ENCODE peak calls at places on chromosome 11, in seven cellular contexts. W is GM12878, C is HCT116, P is SK-N-SH, J is HepG2, V is H1, X is K562. U is an unnamed sample.

GRCh38 chr11:47373876-47374820 is 4.2 kb downstream of the SPI1 start:
- DNase-seq in W (no peak), C (peak), P (peak), J (peak), V (peak), X (peak), U (peak)

GRCh38 chr11:75161506-75161905 is 10.6 kb downstream of the SLCO2B1 start:
- DNase-seq in W (no peak), C (no peak), P (no peak), J (no peak), V (no peak), X (no peak), U (no peak)

GRCh38 chr11:98561877-98562395 is 458.8 kb upstream of the CNTN5 start:
- DNase-seq in W (no peak), C (no peak), P (no peak), J (no peak), V (no peak), X (no peak), U (no peak)

GRCh38 chr11:134356656-134357544 is 25.1 kb downstream of the GLB1L2 start:
- DNase-seq in W (no peak), C (no peak), P (no peak), J (no peak), V (no peak), X (no peak), U (no peak)

GRCh38 chr11:35003658-35004057 is 87.2 kb downstream of the PDHX start:
- DNase-seq in W (no peak), C (no peak), P (no peak), J (no peak), V (no peak), X (no peak), U (no peak)

GRCh38 chr11:101748572-101748971 is 164.8 kb upstream of the TRPC6 start:
- DNase-seq in W (no peak), C (no peak), P (no peak), J (no peak), V (no peak), X (no peak), U (no peak)

GRCh38 chr11:75159081-75159953 is 8.4 kb downstream of the SLCO2B1 start:
- DNase-seq in W (no peak), C (no peak), P (no peak), J (peak), V (no peak), X (no peak), U (peak)

GRCh38 chr11:84558085-84558905 is 1068.8 kb downstream of the DLG2 start:
- DNase-seq in W (no peak), C (peak), P (peak), J (peak), V (no peak), X (peak), U (peak)

GRCh38 chr11:115637842-115638241 is 133.6 kb upstream of the CADM1 start:
- DNase-seq in W (no peak), C (no peak), P (no peak), J (no peak), V (no peak), X (no peak), U (no peak)

GRCh38 chr11:9943346-9944110 is 279.7 kb downstream of the SWAP70 start:
- DNase-seq in W (no peak), C (no peak), P (no peak), J (peak), V (no peak), X (no peak), U (no peak)

GRCh38 chr11:57279131-57279530 is 42.1 kb upstream of the APLNR start:
- DNase-seq in W (no peak), C (no peak), P (no peak), J (no peak), V (no peak), X (no peak), U (no peak)

GRCh38 chr11:75273989-75274391 is 33.4 kb downstream of the TPBGL start:
- DNase-seq in W (no peak), C (no peak), P (no peak), J (no peak), V (no peak), X (no peak), U (no peak)

GRCh38 chr11:104036603-104037394 is at the start of gene DDI1:
- DNase-seq in W (no peak), C (no peak), P (peak), J (no peak), V (no peak), X (no peak), U (peak)

GRCh38 chr11:45658292-45658991 is 7.0 kb downstream of the CHST1 start:
- DNase-seq in W (no peak), C (no peak), P (no peak), J (peak), V (peak), X (no peak), U (no peak)

GRCh38 chr11:45209904-45210699 is 63.7 kb downstream of the PRDM11 start:
- DNase-seq in W (no peak), C (no peak), P (peak), J (no peak), V (no peak), X (no peak), U (no peak)

GRCh38 chr11:36214976-36215687 is 74.1 kb downstream of the COMMD9 start:
- DNase-seq in W (no peak), C (no peak), P (no peak), J (no peak), V (no peak), X (no peak), U (no peak)

GRCh38 chr11:119179983-119180382 is 5.3 kb upstream of the NHERF4 start:
- DNase-seq in W (no peak), C (no peak), P (no peak), J (no peak), V (no peak), X (no peak), U (no peak)

GRCh38 chr11:121651267-121651625 is 198.5 kb upstream of the SORL1-AS1 start:
- DNase-seq in W (no peak), C (no peak), P (no peak), J (no peak), V (no peak), X (no peak), U (no peak)

GRCh38 chr11:299081-299891 is at the start of gene IFITM5:
- DNase-seq in W (no peak), C (no peak), P (no peak), J (no peak), V (no peak), X (no peak), U (no peak)

GRCh38 chr11:121426476-121427454 is 25.3 kb upstream of the SORL1 start:
- DNase-seq in W (no peak), C (peak), P (peak), J (no peak), V (no peak), X (peak), U (peak)

GRCh38 chr11:2625183-2625582 is 74.6 kb downstream of the KCNQ1OT1 start:
- DNase-seq in W (no peak), C (no peak), P (no peak), J (no peak), V (no peak), X (no peak), U (no peak)

GRCh38 chr11:2621919-2622318 is 77.9 kb downstream of the KCNQ1OT1 start:
- DNase-seq in W (peak), C (no peak), P (no peak), J (no peak), V (no peak), X (no peak), U (no peak)
- TF ChIP-seq JUND in W (no peak), C (no peak), P (no peak), J (no peak), V (no peak), X (no peak), U (no peak)

GRCh38 chr11:65165847-65166317 is 4.2 kb upstream of the SPDYC start:
- DNase-seq in W (no peak), C (no peak), P (no peak), J (peak), V (no peak), X (no peak), U (no peak)

GRCh38 chr11:65163684-65164083 is 6.3 kb upstream of the SPDYC start:
- DNase-seq in W (no peak), C (no peak), P (no peak), J (peak), V (no peak), X (no peak), U (no peak)

GRCh38 chr11:65156926-65157325 is 13.1 kb upstream of the SPDYC start:
- DNase-seq in W (no peak), C (no peak), P (no peak), J (no peak), V (no peak), X (no peak), U (no peak)

GRCh38 chr11:65159005-65159404 is 11.0 kb upstream of the SPDYC start:
- DNase-seq in W (peak), C (no peak), P (no peak), J (no peak), V (no peak), X (no peak), U (no peak)

GRCh38 chr11:65160643-65161042 is 9.4 kb upstream of the SPDYC start:
- DNase-seq in W (no peak), C (no peak), P (no peak), J (no peak), V (no peak), X (no peak), U (no peak)
- TF ChIP-seq JUND in W (no peak), C (no peak), P (no peak), J (no peak), V (no peak), X (no peak), U (no peak)

GRCh38 chr11:3159296-3160190 is 5.6 kb downstream of the OSBPL5 start:
- DNase-seq in W (no peak), C (no peak), P (no peak), J (no peak), V (no peak), X (no peak), U (no peak)

GRCh38 chr11:3158821-3159220 is 6.3 kb downstream of the OSBPL5 start:
- DNase-seq in W (no peak), C (no peak), P (no peak), J (no peak), V (no peak), X (no peak), U (no peak)

GRCh38 chr11:3161720-3162409 is 3.2 kb downstream of the OSBPL5 start:
- DNase-seq in W (no peak), C (no peak), P (peak), J (no peak), V (no peak), X (no peak), U (no peak)

GRCh38 chr11:3161309-3161708 is 3.8 kb downstream of the OSBPL5 start:
- DNase-seq in W (no peak), C (no peak), P (no peak), J (no peak), V (no peak), X (no peak), U (no peak)

DNA sequence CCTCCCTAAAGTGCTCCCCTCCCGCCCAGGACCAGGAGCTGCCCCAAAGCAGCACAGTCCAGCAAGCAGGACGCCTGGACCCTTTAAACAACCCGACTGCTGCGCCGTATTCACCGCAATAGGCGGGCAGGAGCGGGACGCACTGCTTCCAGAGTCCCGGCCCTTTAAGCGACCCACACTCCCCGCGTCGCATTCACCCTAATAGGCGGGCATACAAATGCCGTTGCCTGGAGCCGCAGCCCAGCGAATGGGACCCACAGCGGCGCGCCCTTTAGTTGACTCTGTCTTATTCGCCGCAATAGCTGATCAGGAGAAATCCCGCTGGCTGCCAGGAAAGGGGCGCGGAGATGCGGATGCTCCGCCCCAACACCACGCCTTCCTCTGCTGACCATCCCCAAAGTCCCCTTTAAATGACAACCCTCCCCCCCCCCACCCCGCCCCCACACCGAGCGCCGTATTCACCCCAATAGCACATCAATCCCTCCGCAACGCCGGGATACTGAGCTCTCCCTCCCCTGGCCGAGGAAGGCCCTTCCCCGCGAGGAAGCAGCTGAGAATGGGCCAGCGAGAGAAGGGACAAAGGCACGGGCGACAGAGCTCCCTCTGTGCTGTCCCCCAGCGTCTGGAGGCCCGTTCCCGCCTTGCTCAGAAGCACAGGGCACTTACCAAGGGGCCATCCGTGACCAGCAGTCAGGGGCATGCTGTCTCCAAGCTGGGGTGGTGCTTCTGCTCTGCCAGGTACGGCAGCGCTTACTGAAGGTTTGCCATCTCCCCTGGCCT is 4.7 kb downstream of the OSBPL5 start:
- DNase-seq in W (no peak), C (peak), P (peak), J (no peak), V (peak), X (no peak), U (no peak)
- TF ChIP-seq JUND in W (no peak), C (no peak), P (no peak), J (no peak), V (no peak), X (no peak), U (no peak)

GRCh38 chr11:130706572-130706971 is 209.7 kb downstream of the SNX19 start:
- DNase-seq in W (no peak), C (no peak), P (no peak), J (no peak), V (no peak), X (no peak), U (no peak)
- TF ChIP-seq JUND in W (no peak), C (no peak), P (no peak), J (no peak), V (no peak), X (no peak), U (no peak)

GRCh38 chr11:125053167-125053566 is 9.9 kb upstream of the SLC37A2 start:
- DNase-seq in W (no peak), C (no peak), P (no peak), J (no peak), V (no peak), X (no peak), U (no peak)
- TF ChIP-seq JUND in W (no peak), C (no peak), P (no peak), J (no peak), V (no peak), X (no peak), U (no peak)

GRCh38 chr11:60923800-60924109 is 505 bp upstream of the TMEM132A start:
- DNase-seq in W (no peak), C (no peak), P (no peak), J (no peak), V (no peak), X (no peak), U (peak)

GRCh38 chr11:60922906-60923305 is 1.4 kb upstream of the TMEM132A start:
- DNase-seq in W (no peak), C (no peak), P (no peak), J (no peak), V (no peak), X (no peak), U (no peak)

GRCh38 chr11:60921777-60922335 is 2.4 kb upstream of the TMEM132A start:
- DNase-seq in W (no peak), C (no peak), P (no peak), J (no peak), V (no peak), X (no peak), U (no peak)

GRCh38 chr11:60924110-60924905 is at the start of gene TMEM132A:
- DNase-seq in W (no peak), C (peak), P (peak), J (peak), V (no peak), X (peak), U (peak)

GRCh38 chr11:60923326-60923725 is 934 bp upstream of the TMEM132A start:
- DNase-seq in W (no peak), C (no peak), P (peak), J (no peak), V (no peak), X (no peak), U (no peak)
- TF ChIP-seq JUND in W (no peak), C (no peak), P (no peak), J (no peak), V (no peak), X (no peak), U (no peak)

GRCh38 chr11:117842131-117842941 is 17.8 kb upstream of the FXYD2 start:
- DNase-seq in W (no peak), C (no peak), P (no peak), J (no peak), V (no peak), X (no peak), U (no peak)

GRCh38 chr11:117841582-117842031 is 17.1 kb upstream of the FXYD2 start:
- DNase-seq in W (no peak), C (no peak), P (no peak), J (no peak), V (no peak), X (no peak), U (no peak)

GRCh38 chr11:117839936-117840813 is 15.6 kb upstream of the FXYD2 start:
- DNase-seq in W (no peak), C (no peak), P (no peak), J (no peak), V (no peak), X (no peak), U (no peak)

GRCh38 chr11:117839234-117839882 is 14.8 kb upstream of the FXYD2 start:
- DNase-seq in W (no peak), C (no peak), P (no peak), J (no peak), V (no peak), X (no peak), U (no peak)

DNA sequence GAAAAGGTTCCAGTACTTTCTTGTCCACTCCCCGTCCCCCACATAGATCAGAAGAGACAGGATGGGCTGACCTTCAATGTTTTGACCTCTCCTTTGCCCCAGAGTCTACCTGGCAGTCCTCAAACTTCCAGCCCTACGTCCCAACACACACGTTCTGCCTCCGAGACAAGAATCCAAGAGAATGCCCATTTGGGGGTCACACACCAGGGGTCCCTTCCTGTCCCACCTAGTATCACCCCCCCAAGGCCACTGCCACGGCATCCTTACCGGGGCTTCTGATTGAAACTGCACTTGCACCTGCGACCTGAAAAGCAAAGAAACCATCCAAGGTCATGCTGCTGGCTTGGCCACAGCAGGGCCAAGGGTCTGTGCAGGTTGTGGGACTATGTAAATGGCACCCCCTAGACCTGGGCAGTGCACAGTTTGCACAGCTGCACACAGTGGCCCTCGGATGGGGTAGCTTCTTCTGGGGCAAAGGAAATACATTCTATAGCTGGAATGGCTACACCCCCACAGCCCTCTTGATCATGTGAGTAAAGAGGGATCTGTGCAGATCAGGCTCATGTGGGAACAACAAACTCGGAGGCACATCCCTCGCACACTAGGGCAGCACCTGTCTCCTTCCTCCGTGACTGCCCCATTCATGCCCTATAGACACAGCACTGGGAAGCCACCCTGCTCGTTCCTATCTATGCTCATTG is 16.5 kb upstream of the FXYD2 start:
- DNase-seq in W (no peak), C (no peak), P (no peak), J (no peak), V (no peak), X (no peak), U (no peak)
- TF ChIP-seq JUND in W (no peak), C (no peak), P (no peak), J (no peak), V (no peak), X (no peak), U (no peak)

DNA sequence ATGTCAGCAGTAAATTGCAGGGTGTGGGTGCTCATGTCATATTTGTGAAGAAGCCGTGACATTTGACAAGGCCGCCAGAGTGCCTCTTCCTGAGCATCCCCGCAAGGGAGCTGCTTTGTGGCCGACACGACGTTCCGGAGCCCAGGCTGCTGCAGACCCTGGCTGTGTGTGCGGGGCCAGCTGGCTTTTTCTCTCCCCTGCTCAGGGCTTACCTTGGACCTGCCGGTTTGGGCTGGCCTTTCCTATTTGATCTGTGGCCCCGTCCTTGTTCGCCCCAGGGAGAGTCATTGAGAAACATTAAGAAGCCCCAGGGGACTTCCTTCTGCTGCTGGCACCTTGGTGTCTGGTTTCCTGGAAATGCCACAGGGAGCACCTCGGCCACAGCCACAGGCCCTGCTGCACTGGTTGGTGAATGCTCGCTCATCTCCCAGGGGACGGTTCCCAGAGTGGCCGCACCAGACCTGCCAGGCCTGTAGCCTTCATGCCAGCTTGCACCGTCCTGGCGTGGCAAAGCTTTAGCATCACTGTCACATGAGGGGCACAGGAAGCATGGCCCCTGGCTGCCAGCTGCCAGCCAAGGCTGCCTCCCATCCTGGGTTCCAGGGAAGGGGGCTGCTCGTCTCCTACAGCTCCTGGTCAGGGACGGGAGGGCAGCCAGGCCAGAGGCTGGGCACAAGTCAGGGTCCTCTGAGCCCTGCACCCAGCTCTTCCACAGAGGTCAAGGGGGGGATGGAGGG is 5.4 kb downstream of the GRK2 start:
- DNase-seq in W (peak), C (no peak), P (no peak), J (no peak), V (no peak), X (no peak), U (peak)
- TF ChIP-seq JUND in W (no peak), C (no peak), P (no peak), J (no peak), V (no peak), X (no peak), U (no peak)

U was measured in T47D.